ENCODE peak calls at places on chromosomes 5 and 9, in four cellular contexts. One of them, this sample, is unnamed.

GRCh38 chr9:89408628-89409101 is 89.2 kb downstream of the SEMA4D start:
- DNase-seq in hepatocyte: no peak
- DNase-seq in HCT116: no peak
- DNase-seq in neural progenitor cell: no peak
- DNase-seq in this sample: no peak

GRCh38 chr5:11476866-11477265 is 427.4 kb downstream of the CTNND2 start:
- DNase-seq in HCT116: no peak
- DNase-seq in neural progenitor cell: no peak
- DNase-seq in hepatocyte: no peak
- DNase-seq in this sample: no peak

GRCh38 chr5:139930406-139930805 is 112.7 kb downstream of the NRG2 start:
- DNase-seq in hepatocyte: no peak
- DNase-seq in neural progenitor cell: no peak
- DNase-seq in HCT116: no peak
- DNase-seq in this sample: no peak

GRCh38 chr5:151222769-151223446 is 984 bp downstream of the CCDC69 start:
- DNase-seq in hepatocyte: peak
- DNase-seq in HCT116: no peak
- DNase-seq in neural progenitor cell: no peak
- DNase-seq in this sample: no peak

GRCh38 chr9:100063185-100063584 is 35.6 kb downstream of the ERP44 start:
- DNase-seq in HCT116: no peak
- DNase-seq in neural progenitor cell: no peak
- DNase-seq in hepatocyte: peak
- DNase-seq in this sample: peak

GRCh38 chr5:73322453-73323076 is 126.0 kb downstream of the FOXD1 start:
- DNase-seq in hepatocyte: no peak
- DNase-seq in neural progenitor cell: no peak
- DNase-seq in HCT116: no peak
- DNase-seq in this sample: no peak

GRCh38 chr9:89790542-89791109 is 185.8 kb downstream of the GADD45G start:
- DNase-seq in neural progenitor cell: no peak
- DNase-seq in hepatocyte: no peak
- DNase-seq in HCT116: no peak
- DNase-seq in this sample: no peak

GRCh38 chr5:77876862-77877502 is 100.8 kb upstream of the TBCA start:
- DNase-seq in hepatocyte: no peak
- DNase-seq in neural progenitor cell: no peak
- DNase-seq in HCT116: no peak
- DNase-seq in this sample: no peak

GRCh38 chr5:1554410-1554967 is 30.7 kb upstream of the LPCAT1 start:
- DNase-seq in neural progenitor cell: no peak
- DNase-seq in hepatocyte: no peak
- DNase-seq in HCT116: no peak
- DNase-seq in this sample: no peak

GRCh38 chr9:27880640-27881039 is 307.4 kb upstream of the C9orf72 start:
- DNase-seq in HCT116: no peak
- DNase-seq in hepatocyte: no peak
- DNase-seq in neural progenitor cell: no peak
- DNase-seq in this sample: no peak

GRCh38 chr9:119951090-119951489 is 581.9 kb upstream of the BRINP1 start:
- DNase-seq in neural progenitor cell: no peak
- DNase-seq in HCT116: no peak
- DNase-seq in hepatocyte: no peak
- DNase-seq in this sample: no peak

GRCh38 chr5:12095808-12096281 is 191.6 kb upstream of the CTNND2 start:
- DNase-seq in HCT116: no peak
- DNase-seq in neural progenitor cell: no peak
- DNase-seq in hepatocyte: no peak
- DNase-seq in this sample: no peak

GRCh38 chr5:172771439-172772111 is 580 bp upstream of the DUSP1 start:
- DNase-seq in hepatocyte: no peak
- DNase-seq in neural progenitor cell: no peak
- DNase-seq in HCT116: no peak
- DNase-seq in this sample: no peak

GRCh38 chr9:135299239-135299590 is 180.4 kb upstream of the PPP1R26 start:
- DNase-seq in neural progenitor cell: no peak
- DNase-seq in hepatocyte: no peak
- DNase-seq in HCT116: no peak
- DNase-seq in this sample: no peak

GRCh38 chr5:54702470-54702869 is 184.9 kb downstream of the SNX18 start:
- DNase-seq in neural progenitor cell: no peak
- DNase-seq in hepatocyte: no peak
- DNase-seq in HCT116: no peak
- DNase-seq in this sample: peak

GRCh38 chr9:16361939-16362338 is 508.5 kb downstream of the BNC2 start:
- DNase-seq in hepatocyte: no peak
- DNase-seq in neural progenitor cell: no peak
- DNase-seq in HCT116: no peak
- DNase-seq in this sample: no peak

DNA sequence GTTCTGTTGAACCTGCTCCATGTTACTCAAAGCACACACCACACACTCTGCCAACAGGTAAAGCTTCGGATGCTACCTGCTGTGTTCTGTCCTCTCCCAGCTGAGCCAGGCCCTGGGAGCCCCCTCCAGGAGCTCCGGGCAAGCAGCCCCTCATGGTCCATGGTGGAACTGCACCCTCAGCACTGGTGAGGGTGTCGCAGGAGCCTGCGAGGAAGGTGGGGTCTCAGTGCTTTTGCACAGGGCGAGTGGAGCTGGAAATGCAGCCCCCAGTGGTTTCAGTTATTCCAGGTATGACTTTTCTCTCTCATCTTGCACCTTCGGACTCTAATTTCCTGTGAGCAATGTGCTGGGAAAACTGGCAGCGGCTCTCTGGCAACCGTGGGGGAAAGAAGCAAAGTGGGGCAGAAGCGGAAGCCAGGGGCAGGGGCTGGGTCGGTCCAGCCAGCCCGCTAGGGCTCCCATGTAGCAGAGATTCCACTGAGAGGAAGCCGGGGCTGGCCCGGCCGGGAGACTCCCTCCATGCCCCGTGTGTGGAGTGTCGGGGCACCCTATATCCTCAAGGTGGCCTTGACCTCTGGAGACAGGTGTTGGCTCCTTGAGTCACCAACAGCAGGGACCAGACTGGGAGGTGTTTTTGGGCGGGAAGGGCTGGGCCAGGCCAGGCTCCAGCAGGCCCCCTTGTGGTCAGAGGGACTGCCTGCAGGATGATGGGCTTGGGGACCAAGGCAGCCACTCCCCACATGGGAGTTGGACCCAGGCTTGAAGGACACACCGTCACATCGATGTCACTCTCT is 75.6 kb upstream of the PRSS3 start:
- DNase-seq in HCT116: no peak
- DNase-seq in hepatocyte: no peak
- DNase-seq in neural progenitor cell: peak
- DNase-seq in this sample: peak
- TF ChIP-seq CTCF in HCT116: peak
- TF ChIP-seq CTCF in hepatocyte: peak
- TF ChIP-seq CTCF in neural progenitor cell: peak
- TF ChIP-seq CTCF in this sample: peak

GRCh38 chr9:969310-969692 is 7.2 kb upstream of the DMRT3 start:
- DNase-seq in neural progenitor cell: peak
- DNase-seq in HCT116: no peak
- DNase-seq in hepatocyte: no peak
- DNase-seq in this sample: peak

GRCh38 chr9:967851-968641 is 8.4 kb upstream of the DMRT3 start:
- DNase-seq in hepatocyte: no peak
- DNase-seq in neural progenitor cell: peak
- DNase-seq in HCT116: no peak
- DNase-seq in this sample: peak

GRCh38 chr9:970310-971002 is 6.0 kb upstream of the DMRT3 start:
- DNase-seq in hepatocyte: no peak
- DNase-seq in HCT116: no peak
- DNase-seq in neural progenitor cell: peak
- DNase-seq in this sample: no peak

GRCh38 chr9:971901-972511 is 4.4 kb upstream of the DMRT3 start:
- DNase-seq in hepatocyte: peak
- DNase-seq in neural progenitor cell: peak
- DNase-seq in HCT116: no peak
- DNase-seq in this sample: no peak

DNA sequence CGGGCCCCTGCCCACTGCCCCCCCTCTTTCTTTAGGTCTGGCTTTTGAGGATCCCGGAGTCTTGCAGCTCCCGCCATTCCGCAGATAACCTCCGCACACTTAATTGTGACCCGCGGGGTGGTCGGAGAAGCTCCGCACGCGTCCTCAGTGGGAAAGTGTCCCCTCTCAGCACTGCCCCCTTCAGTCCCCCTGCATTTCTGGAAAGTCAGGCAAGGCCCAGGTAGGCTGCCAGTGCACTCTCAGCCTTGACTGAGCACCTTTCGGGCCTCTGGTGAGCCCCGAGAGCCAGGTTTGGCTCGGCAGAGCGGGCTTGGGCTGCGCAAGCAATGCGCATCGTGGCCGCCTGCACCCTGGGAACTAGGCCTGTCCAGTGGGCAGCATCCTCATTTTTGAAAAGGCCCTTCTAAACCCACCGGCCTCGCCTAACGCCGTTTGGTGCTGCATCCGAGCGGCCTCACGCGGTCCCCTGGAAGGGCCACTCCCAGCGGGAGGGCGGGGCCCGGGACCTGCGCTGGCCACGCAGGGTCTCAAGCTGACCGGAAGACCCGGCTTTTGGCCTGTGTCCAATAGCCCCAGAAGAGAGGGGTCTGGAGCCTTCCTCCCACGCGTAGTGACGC is 6.7 kb upstream of the DMRT3 start:
- DNase-seq in neural progenitor cell: peak
- DNase-seq in hepatocyte: no peak
- DNase-seq in HCT116: no peak
- DNase-seq in this sample: no peak
- TF ChIP-seq EZH2 in neural progenitor cell: peak
- TF ChIP-seq EZH2 in hepatocyte: peak
- TF ChIP-seq EZH2 in HCT116: no peak
- TF ChIP-seq EZH2 in this sample: peak

DNA sequence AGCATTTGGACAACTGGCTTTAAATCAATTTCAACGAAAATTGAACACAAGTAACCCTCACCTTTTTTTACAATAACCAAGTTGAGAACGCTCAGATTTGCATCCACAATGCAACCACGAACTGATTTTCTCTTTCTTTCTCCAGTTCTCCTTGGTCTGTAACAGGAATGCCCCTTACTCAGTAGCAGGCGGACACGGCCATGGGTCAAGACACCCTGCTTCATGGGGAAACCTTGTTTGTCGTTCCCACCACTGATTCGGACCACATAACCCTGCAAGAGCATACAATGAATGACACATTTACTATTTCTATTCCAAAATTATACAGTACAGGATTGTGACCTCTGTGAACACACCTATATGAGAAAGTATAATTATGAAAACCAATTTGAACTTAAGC is 1.4 kb downstream of the RPS6 start:
- DNase-seq in neural progenitor cell: no peak
- DNase-seq in HCT116: no peak
- DNase-seq in hepatocyte: no peak
- DNase-seq in this sample: no peak
- H3K4me3 ChIP-seq in neural progenitor cell: peak
- H3K4me3 ChIP-seq in HCT116: peak
- H3K4me3 ChIP-seq in hepatocyte: peak
- H3K4me3 ChIP-seq in this sample: peak

GRCh38 chr5:156838966-156839365 is 11.1 kb upstream of the PPP1R2B start:
- DNase-seq in HCT116: no peak
- DNase-seq in neural progenitor cell: no peak
- DNase-seq in hepatocyte: no peak
- DNase-seq in this sample: no peak

GRCh38 chr5:156834916-156835315 is 15.2 kb upstream of the PPP1R2B start:
- DNase-seq in HCT116: no peak
- DNase-seq in neural progenitor cell: no peak
- DNase-seq in hepatocyte: no peak
- DNase-seq in this sample: no peak

GRCh38 chr5:156841737-156842136 is 8.4 kb upstream of the PPP1R2B start:
- DNase-seq in hepatocyte: no peak
- DNase-seq in neural progenitor cell: no peak
- DNase-seq in HCT116: no peak
- DNase-seq in this sample: no peak

GRCh38 chr5:156835905-156836304 is 14.2 kb upstream of the PPP1R2B start:
- DNase-seq in neural progenitor cell: peak
- DNase-seq in hepatocyte: no peak
- DNase-seq in HCT116: peak
- DNase-seq in this sample: no peak
- TF ChIP-seq CTCF in neural progenitor cell: peak
- TF ChIP-seq CTCF in hepatocyte: peak
- TF ChIP-seq CTCF in HCT116: peak
- TF ChIP-seq CTCF in this sample: peak

DNA sequence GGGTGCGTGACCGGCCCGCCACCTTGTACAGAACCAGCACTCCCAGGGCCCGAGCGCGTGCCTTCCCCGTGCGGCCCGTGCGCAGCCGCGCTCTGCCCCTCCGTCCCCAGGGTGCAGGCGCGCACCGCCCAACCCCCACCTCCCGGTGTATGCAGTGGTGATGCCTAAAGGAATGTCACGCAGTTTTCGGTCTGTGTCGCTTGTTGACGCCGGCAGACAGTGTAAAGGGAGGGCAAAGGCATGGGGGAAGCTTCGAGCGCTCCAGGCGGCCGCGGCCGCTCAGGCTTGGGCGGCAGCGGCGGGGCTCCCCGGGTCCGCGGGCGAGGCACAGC is 1.3 kb downstream of the LRRC26 start:
- DNase-seq in hepatocyte: no peak
- DNase-seq in HCT116: no peak
- DNase-seq in neural progenitor cell: peak
- DNase-seq in this sample: no peak
- TF ChIP-seq EZH2 in hepatocyte: no peak
- TF ChIP-seq EZH2 in HCT116: no peak
- TF ChIP-seq EZH2 in neural progenitor cell: peak
- TF ChIP-seq EZH2 in this sample: peak

This sample was measured in A673.